ENCODE peak calls at places on chromosomes 5 and 9, in four cellular contexts. J is breast epithelium, W is K562, Q is ovary. R is an unnamed sample.

GRCh38 chr5:32506251-32506661 is 61.7 kb upstream of the ZFR start:
- DNase-seq in J (no peak), W (no peak), Q (no peak), R (peak)

GRCh38 chr5:2238732-2239131 is 356.0 kb upstream of the IRX4 start:
- DNase-seq in J (no peak), Q (no peak), W (no peak), R (no peak)

GRCh38 chr5:145780961-145781360 is 54.2 kb downstream of the PRELID2 start:
- DNase-seq in J (no peak), W (no peak), Q (no peak), R (no peak)

GRCh38 chr9:137975527-137975913 is 97.9 kb downstream of the CACNA1B start:
- DNase-seq in J (no peak), Q (no peak), W (no peak), R (peak)

GRCh38 chr9:136899196-136899595 is 12.9 kb downstream of the TRAF2 start:
- DNase-seq in J (no peak), Q (no peak), W (no peak), R (no peak)

GRCh38 chr5:65926276-65926761 is at the start of gene ERBIN:
- DNase-seq in W (peak), J (peak), Q (peak), R (peak)

GRCh38 chr9:109114670-109115069 is 5.1 kb downstream of the TMEM245 start:
- DNase-seq in J (no peak), W (no peak), Q (no peak), R (no peak)

GRCh38 chr5:77972545-77973252 is 196.6 kb upstream of the TBCA start:
- DNase-seq in J (no peak), Q (no peak), W (no peak), R (no peak)

GRCh38 chr9:113350338-113350672 is 964 bp downstream of the BSPRY start:
- DNase-seq in J (no peak), W (no peak), Q (no peak), R (no peak)

GRCh38 chr5:91219803-91220371 is 163.2 kb downstream of the ARRDC3 start:
- DNase-seq in W (peak), Q (no peak), J (no peak), R (no peak)

GRCh38 chr5:134113572-134113907 is 941 bp upstream of the TCF7 start:
- DNase-seq in Q (no peak), J (no peak), W (no peak), R (no peak)

GRCh38 chr9:14868772-14869583 is 41.2 kb downstream of the FREM1 start:
- DNase-seq in J (no peak), W (no peak), Q (no peak), R (no peak)

GRCh38 chr5:39424751-39425524 is at the start of gene DAB2:
- DNase-seq in J (peak), Q (peak), W (peak), R (peak)

GRCh38 chr9:4306066-4306787 is 6.4 kb upstream of the GLIS3 start:
- DNase-seq in J (no peak), Q (no peak), W (no peak), R (no peak)

GRCh38 chr5:158287643-158288228 is 428.8 kb upstream of the CLINT1 start:
- DNase-seq in Q (no peak), J (no peak), W (no peak), R (peak)

GRCh38 chr5:132298305-132298704 is 4.1 kb downstream of the SLC22A4 start:
- DNase-seq in Q (no peak), J (no peak), W (no peak), R (no peak)

DNA sequence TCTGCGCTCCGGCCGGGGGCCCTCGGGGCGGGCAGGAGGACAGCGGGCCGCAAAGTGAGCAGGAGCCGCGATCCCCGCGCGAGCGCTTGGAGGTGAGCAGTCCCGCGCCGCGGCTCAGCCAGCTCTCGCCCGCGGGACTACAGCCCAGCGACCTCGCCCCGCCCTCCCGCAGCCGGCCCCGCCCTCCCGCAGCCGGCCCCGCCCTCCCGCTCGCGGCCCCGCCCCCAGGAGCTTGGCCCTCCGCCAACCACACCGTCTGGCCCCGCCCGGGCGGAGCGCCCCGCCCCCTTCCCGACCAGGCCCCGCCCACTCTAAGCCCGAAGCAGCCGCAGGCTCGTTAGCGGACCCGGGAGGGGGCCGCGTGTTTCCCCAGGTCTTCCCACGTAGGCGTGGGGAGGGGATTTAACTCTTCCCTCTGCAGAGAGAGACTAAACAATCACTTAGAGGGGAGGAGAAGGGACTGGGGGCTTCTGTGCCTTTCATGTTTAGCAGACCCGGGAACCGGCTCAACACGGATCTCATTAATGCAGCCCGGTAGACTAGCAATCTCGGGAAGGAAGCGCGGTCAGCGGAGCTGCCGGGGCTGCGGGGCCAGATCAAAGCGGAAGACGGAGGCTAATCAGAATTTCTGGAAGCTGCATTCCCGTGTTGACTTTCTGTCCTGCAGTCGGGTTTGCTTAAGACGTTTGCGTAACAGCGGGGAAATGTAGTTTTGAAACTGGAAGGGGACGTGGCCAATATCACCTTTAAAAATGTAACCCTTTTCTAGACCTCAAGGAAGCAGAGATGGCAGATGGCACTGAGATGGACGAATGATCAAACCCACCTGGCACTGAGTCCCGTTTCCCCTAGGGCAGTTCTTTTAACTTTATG is at the start of gene MYO10:
- DNase-seq in W (peak), J (peak), Q (peak), R (peak)
- TF ChIP-seq POLR2A in W (no peak), J (no peak), Q (peak), R (peak)

GRCh38 chr5:124713595-124713994 is 32.8 kb downstream of the ZNF608 start:
- DNase-seq in W (no peak), Q (no peak), J (no peak), R (no peak)
- H3K4me3 ChIP-seq in W (no peak), Q (no peak), J (no peak), R (no peak)

GRCh38 chr9:130692365-130692764 is 1.2 kb upstream of the EXOSC2 start:
- DNase-seq in W (no peak), J (no peak), Q (peak), R (no peak)

GRCh38 chr9:130689572-130689936 is 4.0 kb upstream of the EXOSC2 start:
- DNase-seq in J (no peak), W (no peak), Q (no peak), R (no peak)

GRCh38 chr9:130687615-130688014 is 6.0 kb upstream of the EXOSC2 start:
- DNase-seq in Q (no peak), W (no peak), J (no peak), R (no peak)

GRCh38 chr9:130688070-130688469 is 5.5 kb upstream of the EXOSC2 start:
- DNase-seq in J (no peak), W (no peak), Q (no peak), R (no peak)

DNA sequence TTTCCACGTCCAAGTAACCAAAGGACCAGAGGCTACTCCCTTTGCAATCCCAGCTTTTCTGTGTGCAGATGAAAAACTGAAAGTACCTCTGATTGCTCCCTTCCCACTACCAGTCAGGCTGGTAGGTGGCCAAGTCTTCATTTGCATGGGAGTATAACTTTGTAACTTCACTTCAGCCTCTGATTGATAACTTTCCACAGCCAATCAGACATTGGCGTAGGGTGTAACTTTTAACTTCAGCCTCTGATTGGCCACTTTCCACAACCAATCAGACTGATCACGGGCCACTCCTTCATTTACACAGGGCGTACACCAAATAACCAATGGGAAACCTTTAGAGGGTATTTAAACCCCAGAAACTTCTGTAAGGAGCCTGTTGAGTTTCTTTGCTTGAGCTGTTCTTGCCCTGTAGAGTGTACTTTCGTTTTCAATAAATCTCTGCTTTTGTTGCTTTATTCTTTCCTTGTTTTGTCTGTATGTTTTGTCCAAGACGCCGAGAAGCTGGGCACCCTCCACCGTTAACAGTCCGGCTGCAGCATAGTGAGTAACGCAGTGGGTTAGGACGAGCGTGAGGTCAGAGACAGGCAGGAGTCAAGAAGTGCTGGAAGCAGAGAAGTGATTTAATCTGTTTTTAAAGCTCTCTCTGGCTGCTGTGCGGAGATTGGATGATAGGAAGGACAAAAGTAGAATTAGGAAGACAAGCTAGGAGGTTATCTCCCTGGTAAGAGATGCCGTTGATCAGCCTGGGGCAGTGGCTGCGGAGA is 3.5 kb upstream of the EXOSC2 start:
- DNase-seq in J (peak), Q (peak), W (peak), R (peak)
- TF ChIP-seq POLR2A in J (peak), Q (peak), W (peak), R (peak)

DNA sequence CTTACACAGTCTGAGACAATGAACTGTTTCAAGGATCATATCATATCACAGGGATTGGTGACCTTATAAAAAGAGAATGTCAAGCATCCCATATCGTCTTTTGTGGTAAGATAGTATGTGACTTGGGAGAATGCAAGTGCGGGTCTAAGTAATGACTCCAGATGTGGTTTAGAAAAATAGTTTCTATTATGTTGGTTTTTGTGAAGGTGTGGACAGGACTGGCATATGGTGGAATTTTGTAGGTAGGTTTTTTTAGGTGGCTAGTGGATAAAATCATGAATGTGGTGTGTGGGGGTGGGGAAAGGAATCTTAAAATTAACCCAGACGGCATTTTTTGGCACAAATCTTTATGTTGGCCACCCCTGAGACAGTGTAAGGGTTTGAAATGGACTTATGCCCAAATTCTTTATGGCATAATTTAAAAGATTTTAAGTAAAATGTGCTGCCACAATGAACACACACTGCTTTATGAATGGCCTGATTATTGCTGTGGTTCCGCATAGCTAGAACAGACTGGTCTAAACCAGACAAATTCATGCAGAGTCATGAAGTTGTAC is 204.7 kb upstream of the HAPLN1 start:
- DNase-seq in Q (no peak), J (no peak), W (no peak), R (no peak)
- H3K4me3 ChIP-seq in Q (no peak), J (no peak), W (no peak), R (no peak)

GRCh38 chr5:147831465-147831864 is at the start of gene SPINK1:
- DNase-seq in Q (no peak), J (no peak), W (no peak), R (no peak)
- TF ChIP-seq POLR2A in Q (no peak), J (no peak), W (no peak), R (no peak)

DNA sequence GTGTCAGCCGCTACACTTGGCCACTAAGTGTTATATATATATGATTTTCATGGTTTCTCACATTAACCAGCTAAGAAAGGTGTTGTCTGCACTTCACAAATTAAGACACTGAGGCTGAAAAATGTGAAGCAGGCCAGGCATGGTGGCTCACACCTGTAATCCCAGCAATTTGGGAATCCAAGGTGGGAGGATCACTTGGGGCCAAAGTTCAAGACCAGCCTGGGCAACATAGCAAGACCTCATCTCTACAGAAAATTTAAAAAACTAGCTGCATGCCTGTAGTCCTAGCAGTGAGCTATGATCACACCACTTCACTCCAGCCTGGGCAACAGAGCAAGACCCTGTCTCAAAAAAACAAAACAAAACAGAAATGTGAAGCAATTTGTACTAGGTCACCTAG is 1.8 kb downstream of the COQ4 start:
- DNase-seq in J (no peak), Q (no peak), W (no peak), R (no peak)
- H3K4me3 ChIP-seq in J (no peak), Q (no peak), W (no peak), R (no peak)

DNA sequence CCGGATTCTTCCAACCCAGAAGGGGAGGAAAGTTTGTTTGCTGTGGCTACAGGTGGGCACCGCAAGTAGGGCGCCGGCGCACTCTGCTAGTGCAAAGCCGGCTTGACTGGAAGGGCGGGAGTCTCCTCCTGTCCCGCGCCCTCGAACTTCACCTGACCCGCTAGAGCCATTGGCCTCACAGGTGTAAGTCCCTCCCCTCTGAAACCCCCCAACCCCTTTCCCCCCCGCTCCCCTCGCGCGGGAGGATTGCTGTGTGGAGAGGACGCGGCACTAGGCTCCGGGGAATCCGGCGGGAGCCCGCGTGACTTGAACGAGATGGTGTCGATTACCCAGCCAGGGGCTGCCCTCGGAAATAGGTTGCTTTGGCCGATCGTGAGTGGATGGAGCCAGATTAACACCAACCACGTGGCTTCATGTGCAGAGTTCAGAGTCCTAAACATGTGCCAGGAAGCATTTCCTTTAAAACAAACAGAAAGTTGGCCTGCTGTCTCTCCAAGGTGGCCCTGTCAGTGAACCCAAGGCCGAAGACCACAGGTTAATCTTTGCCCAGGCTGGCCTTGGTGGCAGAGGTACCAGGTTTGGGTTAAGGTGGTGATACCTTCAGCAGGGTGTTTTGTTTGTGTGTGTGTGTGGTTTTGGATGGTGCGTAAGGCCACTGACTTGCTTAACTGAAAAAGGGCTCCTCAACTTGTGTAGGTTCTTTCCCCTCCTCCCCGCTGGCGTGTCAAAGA is 1.0 kb downstream of the IQGAP2 start:
- DNase-seq in J (peak), W (peak), Q (no peak), R (peak)
- TF ChIP-seq POLR2A in J (no peak), W (no peak), Q (no peak), R (no peak)

GRCh38 chr9:130660683-130661460 is 3.5 kb upstream of the PRDM12 start:
- DNase-seq in J (no peak), Q (no peak), W (peak), R (no peak)

GRCh38 chr9:130660326-130660682 is 4.1 kb upstream of the PRDM12 start:
- DNase-seq in Q (no peak), J (no peak), W (no peak), R (no peak)

GRCh38 chr9:130659699-130660248 is 4.6 kb upstream of the PRDM12 start:
- DNase-seq in W (no peak), J (no peak), Q (no peak), R (no peak)

GRCh38 chr9:130661461-130662098 is 2.8 kb upstream of the PRDM12 start:
- DNase-seq in Q (no peak), J (no peak), W (no peak), R (no peak)

DNA sequence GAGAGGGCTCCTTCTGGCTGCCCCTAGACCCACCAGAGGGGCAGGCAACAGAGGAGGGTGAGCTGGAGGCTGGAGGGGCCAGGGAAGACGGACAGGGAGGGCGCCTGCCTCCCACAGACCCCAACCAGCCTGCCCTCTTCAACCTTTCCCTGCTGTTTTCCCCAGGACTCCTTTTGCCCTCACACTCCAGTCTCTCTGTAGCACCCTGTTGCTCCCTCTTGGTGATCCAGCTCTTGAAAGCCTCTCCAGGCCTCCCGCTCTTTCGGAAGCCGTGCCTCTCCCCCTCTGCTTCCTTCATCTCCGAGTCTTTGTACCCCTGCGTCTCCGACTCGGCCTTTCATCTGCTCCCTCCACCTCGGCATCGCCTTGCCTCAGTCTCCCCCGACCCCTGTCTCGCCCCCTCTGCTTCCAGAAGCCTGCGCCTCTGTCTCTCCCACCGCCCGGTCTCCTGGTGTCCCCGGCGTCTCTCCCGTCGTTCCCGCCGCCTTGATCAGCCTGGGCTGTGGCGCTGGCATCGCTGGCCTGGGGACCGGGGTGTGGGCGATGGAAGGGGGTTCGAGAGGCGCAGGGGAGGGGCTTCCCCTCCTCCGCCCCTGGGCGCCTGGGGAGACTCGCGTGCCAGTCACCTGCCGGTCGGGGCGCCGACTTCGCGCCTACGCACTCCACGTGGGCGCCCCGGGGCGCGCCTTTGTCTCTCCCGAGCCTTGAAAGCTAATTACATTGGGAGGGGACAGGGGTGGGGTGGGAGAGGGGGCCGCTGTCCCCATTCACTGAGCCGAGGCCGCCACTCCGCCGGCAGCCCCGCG is 5.3 kb upstream of the PRDM12 start:
- DNase-seq in J (no peak), W (no peak), Q (no peak), R (no peak)
- H3K4me3 ChIP-seq in J (no peak), W (no peak), Q (no peak), R (no peak)

GRCh38 chr9:91192785-91193657 is 168.7 kb downstream of the AUH start:
- DNase-seq in W (peak), Q (peak), J (peak), R (peak)
- TF ChIP-seq POLR2A in W (no peak), Q (no peak), J (peak), R (no peak)

GRCh38 chr5:143636951-143637528 is 174.9 kb upstream of the HMHB1 start:
- DNase-seq in W (no peak), Q (no peak), J (no peak), R (no peak)

GRCh38 chr5:143635888-143636287 is 176.1 kb upstream of the HMHB1 start:
- DNase-seq in Q (no peak), W (no peak), J (no peak), R (no peak)

GRCh38 chr5:143638654-143639053 is 173.3 kb upstream of the HMHB1 start:
- DNase-seq in W (no peak), Q (no peak), J (no peak), R (no peak)

GRCh38 chr5:143635146-143635752 is 176.7 kb upstream of the HMHB1 start:
- DNase-seq in W (no peak), J (no peak), Q (no peak), R (no peak)

GRCh38 chr5:143634689-143635088 is 177.3 kb upstream of the HMHB1 start:
- DNase-seq in J (no peak), Q (no peak), W (no peak), R (no peak)
- H3K4me3 ChIP-seq in J (no peak), Q (no peak), W (no peak), R (no peak)